ENCODE peak calls at places on chromosome 3, in six cellular contexts. One of them, this sample, is unnamed.

GRCh38 chr3:84307339-84307738 is 651.5 kb upstream of the CADM2 start:
- DNase-seq in sigmoid colon: no peak
- DNase-seq in HFF-Myc: no peak
- DNase-seq in fibroblast of lung: no peak
- DNase-seq in breast epithelium: no peak
- DNase-seq in HL-60: no peak
- DNase-seq in this sample: no peak

GRCh38 chr3:141164844-141165243 is 66.8 kb upstream of the PXYLP1 start:
- DNase-seq in fibroblast of lung: no peak
- DNase-seq in HL-60: no peak
- DNase-seq in HFF-Myc: no peak
- DNase-seq in sigmoid colon: no peak
- DNase-seq in breast epithelium: no peak
- DNase-seq in this sample: no peak

GRCh38 chr3:152941825-152942224 is 106.9 kb downstream of the P2RY1 start:
- DNase-seq in HFF-Myc: no peak
- DNase-seq in sigmoid colon: no peak
- DNase-seq in HL-60: no peak
- DNase-seq in breast epithelium: no peak
- DNase-seq in fibroblast of lung: no peak
- DNase-seq in this sample: no peak

GRCh38 chr3:115239717-115240116 is 92.6 kb upstream of the ZBTB20 start:
- DNase-seq in breast epithelium: no peak
- DNase-seq in sigmoid colon: peak; percentile 60
- DNase-seq in HL-60: no peak
- DNase-seq in HFF-Myc: peak; percentile 94
- DNase-seq in fibroblast of lung: peak; percentile 87
- DNase-seq in this sample: no peak

GRCh38 chr3:66386925-66387650 is 113.7 kb downstream of the LRIG1 start:
- DNase-seq in HL-60: no peak
- DNase-seq in breast epithelium: no peak
- DNase-seq in HFF-Myc: no peak
- DNase-seq in sigmoid colon: no peak
- DNase-seq in fibroblast of lung: no peak
- DNase-seq in this sample: no peak

GRCh38 chr3:98901032-98901464 is 447 bp downstream of the DCBLD2 start:
- DNase-seq in fibroblast of lung: peak; percentile 53
- DNase-seq in HFF-Myc: no peak
- DNase-seq in breast epithelium: no peak
- DNase-seq in sigmoid colon: peak; percentile 80
- DNase-seq in HL-60: peak; percentile 2
- DNase-seq in this sample: no peak

GRCh38 chr3:105440113-105440512 is 73.4 kb downstream of the ALCAM start:
- DNase-seq in sigmoid colon: no peak
- DNase-seq in fibroblast of lung: no peak
- DNase-seq in HFF-Myc: no peak
- DNase-seq in HL-60: no peak
- DNase-seq in breast epithelium: no peak
- DNase-seq in this sample: no peak

GRCh38 chr3:164155386-164155785 is 922.9 kb downstream of the SI start:
- DNase-seq in fibroblast of lung: no peak
- DNase-seq in HL-60: no peak
- DNase-seq in HFF-Myc: no peak
- DNase-seq in breast epithelium: no peak
- DNase-seq in sigmoid colon: no peak
- DNase-seq in this sample: no peak

GRCh38 chr3:124885466-124886167 is 1.5 kb downstream of the ITGB5 start:
- DNase-seq in sigmoid colon: peak; percentile 63
- DNase-seq in HL-60: no peak
- DNase-seq in HFF-Myc: no peak
- DNase-seq in breast epithelium: no peak
- DNase-seq in fibroblast of lung: no peak
- DNase-seq in this sample: no peak

GRCh38 chr3:98521897-98522537 is 685 bp downstream of the CLDND1 start:
- DNase-seq in fibroblast of lung: peak; percentile 68
- DNase-seq in HL-60: peak; percentile 17
- DNase-seq in breast epithelium: no peak
- DNase-seq in sigmoid colon: peak; percentile 68
- DNase-seq in HFF-Myc: peak; percentile 11
- DNase-seq in this sample: peak; percentile 40

GRCh38 chr3:8595252-8595934 is 49.2 kb downstream of the SSUH2 start:
- DNase-seq in sigmoid colon: no peak
- DNase-seq in breast epithelium: no peak
- DNase-seq in fibroblast of lung: no peak
- DNase-seq in HFF-Myc: no peak
- DNase-seq in HL-60: no peak
- DNase-seq in this sample: no peak

GRCh38 chr3:90033242-90033641 is 925.8 kb downstream of the EPHA3 start:
- DNase-seq in HL-60: no peak
- DNase-seq in fibroblast of lung: no peak
- DNase-seq in breast epithelium: no peak
- DNase-seq in sigmoid colon: no peak
- DNase-seq in HFF-Myc: no peak
- DNase-seq in this sample: no peak

GRCh38 chr3:20930034-20930433 is 744.0 kb upstream of the SGO1 start:
- DNase-seq in fibroblast of lung: peak; percentile 5
- DNase-seq in HL-60: no peak
- DNase-seq in breast epithelium: no peak
- DNase-seq in sigmoid colon: no peak
- DNase-seq in HFF-Myc: peak; percentile 3
- DNase-seq in this sample: no peak

GRCh38 chr3:144843099-144843498 is 871.5 kb downstream of the DIPK2A start:
- DNase-seq in breast epithelium: no peak
- DNase-seq in sigmoid colon: no peak
- DNase-seq in HL-60: no peak
- DNase-seq in HFF-Myc: no peak
- DNase-seq in fibroblast of lung: peak; percentile 24
- DNase-seq in this sample: no peak

GRCh38 chr3:78707094-78707493 is 1060.7 kb downstream of the ROBO1 start:
- DNase-seq in HFF-Myc: no peak
- DNase-seq in fibroblast of lung: no peak
- DNase-seq in HL-60: no peak
- DNase-seq in breast epithelium: no peak
- DNase-seq in sigmoid colon: no peak
- DNase-seq in this sample: no peak

GRCh38 chr3:123324880-123325765 is 123.4 kb downstream of the SEC22A start:
- DNase-seq in fibroblast of lung: no peak
- DNase-seq in HFF-Myc: no peak
- DNase-seq in sigmoid colon: no peak
- DNase-seq in breast epithelium: no peak
- DNase-seq in HL-60: no peak
- DNase-seq in this sample: no peak

GRCh38 chr3:52231502-52232278 is 6.2 kb upstream of the TLR9 start:
- DNase-seq in breast epithelium: peak; percentile 72
- DNase-seq in fibroblast of lung: peak; percentile 45
- DNase-seq in HL-60: no peak
- DNase-seq in sigmoid colon: no peak
- DNase-seq in HFF-Myc: no peak
- DNase-seq in this sample: peak; percentile 85

GRCh38 chr3:15241341-15241740 is 35.3 kb downstream of the CAPN7 start:
- DNase-seq in sigmoid colon: peak; percentile 71
- DNase-seq in HL-60: no peak
- DNase-seq in fibroblast of lung: no peak
- DNase-seq in HFF-Myc: no peak
- DNase-seq in breast epithelium: no peak
- DNase-seq in this sample: peak; percentile 38

GRCh38 chr3:45473841-45474240 is 85.5 kb downstream of the LARS2 start:
- DNase-seq in HL-60: no peak
- DNase-seq in sigmoid colon: peak; percentile 71
- DNase-seq in HFF-Myc: no peak
- DNase-seq in breast epithelium: no peak
- DNase-seq in fibroblast of lung: peak; percentile 18
- DNase-seq in this sample: no peak

GRCh38 chr3:126911162-126912026 is 71.5 kb upstream of the PLXNA1 start:
- DNase-seq in HFF-Myc: peak; percentile 83
- DNase-seq in breast epithelium: no peak
- DNase-seq in fibroblast of lung: peak; percentile 53
- DNase-seq in HL-60: peak; percentile 80
- DNase-seq in sigmoid colon: no peak
- DNase-seq in this sample: peak; percentile 52

GRCh38 chr3:39250116-39250747 is 29.6 kb downstream of the CX3CR1 start:
- DNase-seq in breast epithelium: no peak
- DNase-seq in sigmoid colon: no peak
- DNase-seq in fibroblast of lung: no peak
- DNase-seq in HFF-Myc: no peak
- DNase-seq in HL-60: no peak
- DNase-seq in this sample: no peak

GRCh38 chr3:10511809-10512494 is 6.6 kb upstream of the ATP2B2 start:
- DNase-seq in HL-60: no peak
- DNase-seq in HFF-Myc: no peak
- DNase-seq in fibroblast of lung: peak; percentile 53
- DNase-seq in sigmoid colon: no peak
- DNase-seq in breast epithelium: no peak
- DNase-seq in this sample: no peak

GRCh38 chr3:98994128-98994762 is 92.8 kb upstream of the DCBLD2 start:
- DNase-seq in HFF-Myc: peak; percentile 35
- DNase-seq in breast epithelium: no peak
- DNase-seq in sigmoid colon: no peak
- DNase-seq in fibroblast of lung: peak; percentile 86
- DNase-seq in HL-60: no peak
- DNase-seq in this sample: no peak

GRCh38 chr3:120018299-120018698 is 75.9 kb downstream of the GSK3B start:
- DNase-seq in HL-60: no peak
- DNase-seq in fibroblast of lung: no peak
- DNase-seq in breast epithelium: no peak
- DNase-seq in HFF-Myc: no peak
- DNase-seq in sigmoid colon: no peak
- DNase-seq in this sample: no peak
- H3K4me3 ChIP-seq in HL-60: no peak overlapping the region
- H3K4me3 ChIP-seq in fibroblast of lung: no peak overlapping the region
- H3K4me3 ChIP-seq in breast epithelium: no peak overlapping the region
- H3K4me3 ChIP-seq in HFF-Myc: no peak overlapping the region
- H3K4me3 ChIP-seq in sigmoid colon: no peak overlapping the region
- H3K4me3 ChIP-seq in this sample: no peak overlapping the region

GRCh38 chr3:121436074-121436473 is 109.7 kb downstream of the POLQ start:
- DNase-seq in HFF-Myc: no peak
- DNase-seq in HL-60: no peak
- DNase-seq in breast epithelium: no peak
- DNase-seq in fibroblast of lung: no peak
- DNase-seq in sigmoid colon: no peak
- DNase-seq in this sample: no peak
- H3K4me3 ChIP-seq in HFF-Myc: no peak overlapping the region
- H3K4me3 ChIP-seq in HL-60: no peak overlapping the region
- H3K4me3 ChIP-seq in breast epithelium: no peak overlapping the region
- H3K4me3 ChIP-seq in fibroblast of lung: no peak overlapping the region
- H3K4me3 ChIP-seq in sigmoid colon: no peak overlapping the region
- H3K4me3 ChIP-seq in this sample: no peak overlapping the region

GRCh38 chr3:58357402-58357801 is 24.7 kb downstream of the PXK start:
- DNase-seq in breast epithelium: no peak
- DNase-seq in fibroblast of lung: no peak
- DNase-seq in HFF-Myc: no peak
- DNase-seq in HL-60: no peak
- DNase-seq in sigmoid colon: no peak
- DNase-seq in this sample: no peak

GRCh38 chr3:58352624-58353023 is 19.9 kb downstream of the PXK start:
- DNase-seq in HFF-Myc: no peak
- DNase-seq in sigmoid colon: no peak
- DNase-seq in fibroblast of lung: no peak
- DNase-seq in breast epithelium: no peak
- DNase-seq in HL-60: no peak
- DNase-seq in this sample: no peak

GRCh38 chr3:58353722-58354553 is 21.2 kb downstream of the PXK start:
- DNase-seq in breast epithelium: no peak
- DNase-seq in HL-60: peak; percentile 93
- DNase-seq in fibroblast of lung: no peak
- DNase-seq in HFF-Myc: no peak
- DNase-seq in sigmoid colon: no peak
- DNase-seq in this sample: no peak

GRCh38 chr3:58356054-58356453 is 23.4 kb downstream of the PXK start:
- DNase-seq in fibroblast of lung: no peak
- DNase-seq in sigmoid colon: no peak
- DNase-seq in HL-60: peak; percentile 79
- DNase-seq in HFF-Myc: no peak
- DNase-seq in breast epithelium: no peak
- DNase-seq in this sample: no peak

DNA sequence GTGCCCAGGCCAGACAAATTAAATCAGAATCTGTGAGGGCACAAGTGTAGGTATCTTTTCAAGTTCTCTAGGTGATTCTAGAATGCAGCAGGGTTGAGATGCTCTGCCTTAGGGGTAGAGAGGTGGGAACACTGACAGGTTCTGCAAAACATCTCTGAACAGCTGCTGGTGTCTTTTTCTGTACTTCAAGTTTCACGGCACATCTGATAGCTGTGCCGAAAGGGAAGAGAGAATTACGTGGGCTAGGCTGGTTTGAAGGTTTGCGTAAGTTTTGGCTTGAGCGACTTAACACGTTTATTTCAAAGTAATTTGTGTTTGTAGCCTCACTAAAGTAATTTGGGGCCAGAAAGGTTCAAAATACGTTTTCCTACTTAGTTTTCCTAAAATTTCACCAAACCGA is 22.5 kb downstream of the PXK start:
- DNase-seq in sigmoid colon: no peak
- DNase-seq in breast epithelium: no peak
- DNase-seq in HFF-Myc: no peak
- DNase-seq in fibroblast of lung: no peak
- DNase-seq in HL-60: peak; percentile 88
- DNase-seq in this sample: no peak
- H3K4me3 ChIP-seq in sigmoid colon: no peak overlapping the region
- H3K4me3 ChIP-seq in breast epithelium: no peak overlapping the region
- H3K4me3 ChIP-seq in HFF-Myc: no peak overlapping the region
- H3K4me3 ChIP-seq in fibroblast of lung: no peak overlapping the region
- H3K4me3 ChIP-seq in HL-60: no peak overlapping the region
- H3K4me3 ChIP-seq in this sample: no peak overlapping the region

GRCh38 chr3:100449214-100449613 is 43.2 kb upstream of the TMEM45A start:
- DNase-seq in HFF-Myc: no peak
- DNase-seq in HL-60: no peak
- DNase-seq in sigmoid colon: no peak
- DNase-seq in fibroblast of lung: no peak
- DNase-seq in breast epithelium: no peak
- DNase-seq in this sample: no peak

GRCh38 chr3:100438623-100438974 is 37.3 kb downstream of the LNP1 start:
- DNase-seq in fibroblast of lung: no peak
- DNase-seq in sigmoid colon: no peak
- DNase-seq in HL-60: no peak
- DNase-seq in HFF-Myc: no peak
- DNase-seq in breast epithelium: no peak
- DNase-seq in this sample: no peak

GRCh38 chr3:100448079-100448478 is 44.3 kb upstream of the TMEM45A start:
- DNase-seq in HL-60: no peak
- DNase-seq in breast epithelium: no peak
- DNase-seq in sigmoid colon: no peak
- DNase-seq in fibroblast of lung: no peak
- DNase-seq in HFF-Myc: no peak
- DNase-seq in this sample: no peak

GRCh38 chr3:100440895-100441294 is 39.6 kb downstream of the LNP1 start:
- DNase-seq in breast epithelium: no peak
- DNase-seq in HL-60: no peak
- DNase-seq in HFF-Myc: no peak
- DNase-seq in fibroblast of lung: no peak
- DNase-seq in sigmoid colon: no peak
- DNase-seq in this sample: no peak

DNA sequence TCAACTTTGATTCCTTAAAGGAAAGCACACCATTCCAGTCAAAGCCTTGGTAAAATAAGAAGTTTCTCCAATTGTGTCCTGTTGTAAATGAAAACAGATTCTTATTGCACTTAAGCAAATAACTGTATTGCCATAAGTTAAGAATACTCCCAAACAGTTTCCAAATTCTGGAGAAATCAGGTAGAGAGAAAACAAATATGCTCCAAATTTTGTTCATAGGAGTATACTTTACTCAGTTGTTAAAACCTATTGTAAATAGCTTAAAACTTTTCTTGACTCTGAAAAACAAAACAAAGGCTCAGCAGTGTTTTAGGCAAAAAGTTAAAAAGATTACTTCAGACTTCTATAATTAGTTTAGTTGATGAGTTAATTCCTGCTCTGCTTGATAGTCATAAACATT is 42.4 kb downstream of the LNP1 start:
- DNase-seq in HL-60: no peak
- DNase-seq in breast epithelium: no peak
- DNase-seq in sigmoid colon: no peak
- DNase-seq in HFF-Myc: no peak
- DNase-seq in fibroblast of lung: no peak
- DNase-seq in this sample: no peak
- H3K4me3 ChIP-seq in HL-60: no peak overlapping the region
- H3K4me3 ChIP-seq in breast epithelium: no peak overlapping the region
- H3K4me3 ChIP-seq in sigmoid colon: no peak overlapping the region
- H3K4me3 ChIP-seq in HFF-Myc: no peak overlapping the region
- H3K4me3 ChIP-seq in fibroblast of lung: no peak overlapping the region
- H3K4me3 ChIP-seq in this sample: no peak overlapping the region

This sample was measured in effector memory CD4-positive, alpha-beta T cell.